ENCODE peak calls at places on chromosomes 7 and 10, in five cellular contexts. B is activated T-helper 1 cell treated with anti-CD3 and anti-CD28 coated beads, Interleukin-2, amount 50 U/mL, for 16 hours; Z is H7; S is stimulated activated CD4-positive, alpha-beta T cell treated with anti-CD3 and anti-CD28 coated beads, Interleukin-4, amount 100 ng/mL, for 4 hours; C is naive B cell. F is an unnamed sample.

GRCh38 chr10:7553531-7553930 is 113.2 kb downstream of the ITIH5 start:
- DNase-seq in S (no peak), C (no peak), B (no peak), Z (no peak), F (no peak)

GRCh38 chr7:15554081-15554480 is 7.7 kb downstream of the AGMO start:
- DNase-seq in Z (no peak), S (no peak), C (no peak), B (no peak), F (no peak)

GRCh38 chr10:79941585-79942210 is 7.2 kb downstream of the SFTPD start:
- DNase-seq in B (no peak), Z (no peak), C (no peak), S (no peak), F (no peak)

GRCh38 chr10:73601486-73601921 is 10.4 kb upstream of the USP54 start:
- DNase-seq in C (no peak), B (no peak), Z (peak), S (no peak), F (peak)

GRCh38 chr7:26305869-26306665 is 14.4 kb downstream of the SNX10 start:
- DNase-seq in C (no peak), S (no peak), Z (no peak), B (no peak), F (no peak)

GRCh38 chr10:7520496-7521485 is 110.0 kb upstream of the SFMBT2 start:
- DNase-seq in S (no peak), C (no peak), Z (no peak), B (no peak), F (peak)

GRCh38 chr10:124010563-124011131 is 82.8 kb downstream of the CHST15 start:
- DNase-seq in B (no peak), S (no peak), C (no peak), Z (peak), F (no peak)

GRCh38 chr10:14879055-14879800 is 562 bp downstream of the SUV39H2 start:
- DNase-seq in Z (peak), S (peak), B (peak), C (peak), F (peak)

GRCh38 chr7:44309271-44310091 is 15.9 kb downstream of the CAMK2B start:
- DNase-seq in Z (peak), B (no peak), S (no peak), C (peak), F (peak)

GRCh38 chr10:121405549-121405948 is 192.7 kb downstream of the FGFR2 start:
- DNase-seq in Z (no peak), S (no peak), C (no peak), B (no peak), F (no peak)

GRCh38 chr7:106980358-106980685 is 64.2 kb upstream of the PRKAR2B start:
- DNase-seq in C (no peak), S (no peak), Z (no peak), B (no peak), F (no peak)

GRCh38 chr10:75201793-75202307 is 8.7 kb upstream of the VDAC2 start:
- DNase-seq in S (no peak), C (no peak), Z (no peak), B (no peak), F (no peak)

GRCh38 chr10:29687411-29688160 is 52.8 kb upstream of the SVIL start:
- DNase-seq in C (no peak), Z (no peak), B (no peak), S (no peak), F (no peak)

GRCh38 chr7:129271500-129272355 is 46.9 kb downstream of the AHCYL2 start:
- DNase-seq in Z (peak), S (peak), B (peak), C (peak), F (peak)

GRCh38 chr7:117777335-117778150 is 95.7 kb downstream of the CTTNBP2 start:
- DNase-seq in Z (no peak), C (no peak), B (no peak), S (no peak), F (no peak)

GRCh38 chr7:106793015-106793651 is 71.9 kb upstream of the PIK3CG start:
- DNase-seq in Z (peak), S (no peak), B (no peak), C (peak), F (peak)

GRCh38 chr7:100389437-100390088 is 16.3 kb downstream of the PILRA start:
- DNase-seq in B (no peak), Z (no peak), C (no peak), S (no peak), F (no peak)

GRCh38 chr10:22750131-22750530 is 35.8 kb upstream of the PIP4K2A start:
- DNase-seq in B (no peak), Z (no peak), C (no peak), S (no peak), F (no peak)

GRCh38 chr10:101053516-101053915 is 8.3 kb upstream of the KAZALD1 start:
- DNase-seq in B (no peak), Z (no peak), C (no peak), S (no peak), F (peak)

GRCh38 chr10:588246-589165 is 101.0 kb downstream of the DIP2C start:
- DNase-seq in B (no peak), S (no peak), Z (peak), C (no peak), F (no peak)